ENCODE peak calls at places on chromosomes 12 and 14, in six cellular contexts. M is HCT116; T is AG04450; N is CD4-positive, alpha-beta T cell; F is left lung; E is CD8-positive, alpha-beta T cell. Q is an unnamed sample.

GRCh38 chr12:30687265-30687986 is 8.2 kb downstream of the IPO8 start:
- DNase-seq in F (no peak), E (no peak), N (no peak), T (no peak), M (no peak), Q (no peak)

GRCh38 chr12:111338096-111338495 is 30.8 kb downstream of the PHETA1 start:
- DNase-seq in T (no peak), F (no peak), N (no peak), M (no peak), E (no peak), Q (no peak)

GRCh38 chr14:104227806-104228205 is 89.4 kb downstream of the KIF26A start:
- DNase-seq in M (no peak), E (no peak), T (no peak), F (no peak), N (no peak), Q (no peak)

GRCh38 chr14:103140316-103141109 is 17.3 kb downstream of the TNFAIP2 start:
- DNase-seq in M (no peak), N (no peak), T (no peak), F (no peak), E (no peak), Q (no peak)

GRCh38 chr12:31005944-31006361 is 67.7 kb upstream of the DDX11 start:
- DNase-seq in E (no peak), T (no peak), N (no peak), M (peak; percentile 22), F (peak; percentile 27), Q (no peak)

GRCh38 chr14:30252800-30253425 is 306.0 kb upstream of the G2E3 start:
- DNase-seq in E (no peak), T (no peak), M (no peak), N (no peak), F (no peak), Q (no peak)

GRCh38 chr14:63418020-63418419 is 99.3 kb upstream of the GPHB5 start:
- DNase-seq in M (no peak), F (no peak), T (no peak), N (no peak), E (no peak), Q (no peak)

GRCh38 chr12:6863033-6863432 is 4.3 kb upstream of the TPI1 start:
- DNase-seq in T (no peak), N (no peak), E (no peak), M (no peak), F (no peak), Q (no peak)

GRCh38 chr14:100576091-100577085 is 10.8 kb downstream of the BEGAIN start:
- DNase-seq in F (no peak), M (no peak), T (no peak), N (no peak), E (no peak), Q (no peak)

GRCh38 chr14:71005076-71005475 is 97.8 kb downstream of the PCNX1 start:
- DNase-seq in E (no peak), N (no peak), M (no peak), T (no peak), F (no peak), Q (no peak)

GRCh38 chr12:58503731-58504520 is 416.4 kb downstream of the LRIG3 start:
- DNase-seq in E (no peak), M (no peak), T (no peak), N (no peak), F (no peak), Q (no peak)

GRCh38 chr14:65354715-65355114 is 57.8 kb upstream of the FUT8 start:
- DNase-seq in T (no peak), N (no peak), M (no peak), E (no peak), F (no peak), Q (no peak)

GRCh38 chr14:65359503-65359902 is 53.0 kb upstream of the FUT8 start:
- DNase-seq in N (no peak), F (no peak), E (no peak), M (peak; percentile 29), T (no peak), Q (no peak)

GRCh38 chr14:65354131-65354530 is 58.4 kb upstream of the FUT8 start:
- DNase-seq in N (no peak), E (no peak), F (no peak), M (no peak), T (no peak), Q (no peak)

GRCh38 chr14:65356327-65356836 is 56.1 kb upstream of the FUT8 start:
- DNase-seq in F (peak; percentile 47), N (no peak), T (peak; percentile 53), E (no peak), M (peak; percentile 98), Q (no peak)

GRCh38 chr14:65357091-65357490 is 55.4 kb upstream of the FUT8 start:
- DNase-seq in T (no peak), N (no peak), F (no peak), E (no peak), M (no peak), Q (no peak)
- TF ChIP-seq CTCF in T (no peak), N (no peak), F (no peak), E (no peak), M (no peak), Q (no peak)

GRCh38 chr14:55026793-55027560 is at the start of the genes SOCS4 and WDHD1:
- DNase-seq in T (peak; percentile 63), M (peak; percentile 84), E (peak; percentile 93), F (peak; percentile 96), N (peak; percentile 92), Q (peak; percentile 98)
- TF ChIP-seq CTCF in T (no peak), M (no peak), E (no peak), F (peak; percentile 15), N (peak; percentile 9), Q (no peak)

DNA sequence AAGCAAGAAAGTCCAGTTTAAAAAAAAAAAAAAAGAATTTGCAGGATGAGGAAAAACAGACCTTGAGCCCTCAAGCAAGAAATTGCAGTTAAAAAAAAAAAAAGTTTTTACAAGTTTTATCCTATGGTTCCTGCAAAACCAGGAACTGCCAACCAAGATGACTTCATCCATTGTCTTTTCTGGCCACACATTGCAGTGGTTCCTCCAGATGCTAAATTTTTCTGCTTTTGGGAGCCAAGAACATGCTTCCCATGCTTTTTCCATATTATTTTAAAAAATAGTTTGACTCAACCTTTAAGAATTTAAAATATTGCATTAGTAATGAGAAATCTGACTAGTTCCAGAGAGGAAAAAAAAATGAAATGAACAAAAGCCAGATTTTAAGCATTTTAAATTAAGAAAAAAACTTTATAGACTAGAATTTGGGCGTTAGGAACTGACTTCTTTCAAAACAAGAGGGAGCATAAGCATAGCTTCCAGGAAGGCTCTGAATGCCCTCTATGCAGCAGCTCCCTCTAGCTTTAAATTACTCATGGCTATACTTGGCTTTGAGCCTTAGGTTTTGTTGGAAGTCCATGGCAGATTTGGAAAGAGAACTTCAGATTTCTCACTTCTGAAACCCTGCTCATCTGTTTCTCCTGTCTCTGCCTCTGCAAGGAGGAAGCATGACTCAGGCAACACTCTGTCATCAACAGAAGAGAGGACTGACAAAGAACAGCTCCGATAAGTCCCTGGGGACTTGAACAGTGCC is 124.5 kb downstream of the GPR65 start:
- DNase-seq in M (no peak), F (no peak), E (peak; percentile 5), T (no peak), N (no peak), Q (no peak)
- TF ChIP-seq CTCF in M (no peak), F (no peak), E (no peak), T (no peak), N (no peak), Q (no peak)

GRCh38 chr14:65412881-65413738 is 580 bp downstream of the FUT8 start:
- DNase-seq in N (peak; percentile 8), E (peak; percentile 58), F (peak; percentile 34), M (no peak), T (peak; percentile 34), Q (no peak)

GRCh38 chr14:65413739-65414045 is 1.2 kb downstream of the FUT8 start:
- DNase-seq in E (no peak), T (no peak), F (no peak), M (no peak), N (peak; percentile 1), Q (no peak)

GRCh38 chr14:65410640-65411039 is 1.9 kb upstream of the FUT8 start:
- DNase-seq in T (no peak), M (no peak), F (no peak), E (no peak), N (no peak), Q (no peak)

GRCh38 chr14:65412189-65412846 is at the start of gene FUT8:
- DNase-seq in T (peak; percentile 93), E (peak; percentile 94), N (peak; percentile 97), F (peak; percentile 96), M (peak; percentile 88), Q (peak; percentile 98)

GRCh38 chr14:65411656-65412188 is 808 bp upstream of the FUT8 start:
- DNase-seq in M (peak; percentile 83), T (peak; percentile 80), N (peak; percentile 74), E (peak; percentile 75), F (peak; percentile 94), Q (peak; percentile 88)
- TF ChIP-seq CTCF in M (no peak), T (no peak), N (no peak), E (no peak), F (no peak), Q (no peak)

GRCh38 chr12:2548095-2548494 is 246.7 kb upstream of the FKBP4 start:
- DNase-seq in F (no peak), E (no peak), N (no peak), M (no peak), T (no peak), Q (no peak)
- TF ChIP-seq CTCF in F (no peak), E (no peak), N (no peak), M (no peak), T (no peak), Q (no peak)

GRCh38 chr12:51521554-51522276 is 69.3 kb upstream of the SCN8A start:
- DNase-seq in T (no peak), N (no peak), M (no peak), E (no peak), F (no peak), Q (no peak)
- TF ChIP-seq CTCF in T (peak; percentile 16), N (no peak), M (peak; percentile 24), E (no peak), F (no peak), Q (no peak)